ENCODE peak calls at places on chromosome 3, in seven cellular contexts. Z, R, K, G, X, N and W are unnamed samples.

GRCh38 chr3:115804722-115805121 is 181.4 kb downstream of the GAP43 start:
- DNase-seq in X (no peak), G (no peak), N (no peak), R (no peak), K (no peak), Z (peak; percentile 74), W (no peak)

GRCh38 chr3:143507735-143508580 is 340.3 kb downstream of the SLC9A9 start:
- DNase-seq in G (no peak), R (no peak), Z (peak; percentile 88), X (no peak), N (no peak), K (no peak), W (no peak)

GRCh38 chr3:98817546-98817945 is 54.4 kb downstream of the ST3GAL6 start:
- DNase-seq in X (peak; percentile 46), K (no peak), G (no peak), N (no peak), Z (no peak), R (no peak), W (no peak)

GRCh38 chr3:106034313-106034712 is 165.5 kb upstream of the CBLB start:
- DNase-seq in R (no peak), X (no peak), Z (no peak), G (no peak), K (no peak), N (no peak), W (no peak)

GRCh38 chr3:18572809-18573208 is 147.7 kb upstream of the SATB1 start:
- DNase-seq in R (no peak), K (no peak), X (no peak), G (no peak), N (no peak), Z (no peak), W (no peak)

GRCh38 chr3:63908081-63908736 is 4.0 kb downstream of the SCAANT1 start:
- DNase-seq in R (no peak), G (no peak), K (no peak), N (no peak), X (peak; percentile 34), Z (no peak), W (no peak)

GRCh38 chr3:9793161-9793781 is 389 bp downstream of the ARPC4 start:
- DNase-seq in R (no peak), X (peak; percentile 29), G (no peak), Z (no peak), K (no peak), N (peak; percentile 71), W (no peak)

GRCh38 chr3:162647321-162647720 is 1150.7 kb downstream of the OTOL1 start:
- DNase-seq in X (no peak), G (no peak), R (no peak), K (no peak), N (no peak), Z (no peak), W (no peak)

GRCh38 chr3:127822836-127823589 is 698 bp upstream of the MGLL start:
- DNase-seq in K (no peak), N (peak; percentile 80), Z (no peak), G (peak; percentile 48), R (no peak), X (peak; percentile 56), W (peak; percentile 85)

GRCh38 chr3:13771496-13771895 is 108.4 kb downstream of the WNT7A start:
- DNase-seq in K (no peak), Z (no peak), G (no peak), R (no peak), X (no peak), N (no peak), W (no peak)

GRCh38 chr3:65107174-65107573 is 419.4 kb upstream of the ADAMTS9 start:
- DNase-seq in R (no peak), Z (no peak), N (no peak), X (no peak), K (no peak), G (no peak), W (no peak)

GRCh38 chr3:53841296-53841695 is 4.9 kb downstream of the CHDH start:
- DNase-seq in R (no peak), Z (no peak), N (no peak), X (no peak), G (no peak), K (no peak), W (no peak)

GRCh38 chr3:128188326-128188725 is 35.0 kb downstream of the EEFSEC start:
- DNase-seq in G (no peak), N (no peak), K (no peak), R (no peak), Z (no peak), X (no peak), W (no peak)

GRCh38 chr3:10090181-10090580 is 17.9 kb downstream of the FANCD2OS start:
- DNase-seq in K (no peak), N (no peak), R (no peak), G (no peak), X (no peak), Z (no peak), W (no peak)

GRCh38 chr3:177729939-177730700 is 532.8 kb upstream of the TBL1XR1 start:
- DNase-seq in G (peak; percentile 39), Z (peak; percentile 92), X (no peak), R (no peak), K (no peak), N (no peak), W (peak; percentile 80)

GRCh38 chr3:166195808-166196207 is 358.6 kb upstream of the BCHE start:
- DNase-seq in K (no peak), R (no peak), N (no peak), G (no peak), Z (no peak), X (no peak), W (no peak)

GRCh38 chr3:38297947-38298711 is 16.0 kb downstream of the SLC22A14 start:
- DNase-seq in Z (no peak), X (no peak), K (no peak), G (no peak), N (no peak), R (no peak), W (no peak)

GRCh38 chr3:183038764-183039163 is 58.4 kb upstream of the DCUN1D1 start:
- DNase-seq in R (peak; percentile 11), G (no peak), N (no peak), X (no peak), K (no peak), Z (no peak), W (no peak)

GRCh38 chr3:36206936-36207620 is 173.2 kb upstream of the STAC start:
- DNase-seq in N (no peak), X (no peak), R (no peak), Z (no peak), G (no peak), K (no peak), W (no peak)

GRCh38 chr3:8848696-8849131 is 79.3 kb upstream of the OXTR start:
- DNase-seq in N (no peak), X (no peak), K (no peak), R (no peak), Z (peak; percentile 62), G (no peak), W (no peak)

GRCh38 chr3:149620291-149621020 is 37.4 kb downstream of the WWTR1 start:
- DNase-seq in Z (peak; percentile 53), R (no peak), K (no peak), G (no peak), X (no peak), N (no peak), W (no peak)

GRCh38 chr3:44418549-44418948 is 58.9 kb downstream of the ZNF445 start:
- DNase-seq in N (no peak), K (no peak), Z (no peak), X (peak; percentile 78), R (no peak), G (no peak), W (no peak)

GRCh38 chr3:134594236-134594825 is 56.5 kb downstream of the KY start:
- DNase-seq in X (no peak), K (no peak), R (no peak), G (no peak), N (no peak), Z (no peak), W (no peak)

GRCh38 chr3:51380601-51381332 is 4.3 kb upstream of the MANF start:
- DNase-seq in X (no peak), R (no peak), G (no peak), N (no peak), Z (no peak), K (no peak), W (no peak)

GRCh38 chr3:195171093-195171873 is 99.7 kb downstream of the XXYLT1 start:
- DNase-seq in N (no peak), K (no peak), G (no peak), X (no peak), R (no peak), Z (no peak), W (no peak)

GRCh38 chr3:170467007-170467406 is 48.3 kb downstream of the CLDN11 start:
- DNase-seq in N (no peak), G (no peak), X (no peak), R (no peak), Z (no peak), K (no peak), W (no peak)

GRCh38 chr3:99499235-99499798 is 139.1 kb upstream of the COL8A1 start:
- DNase-seq in X (peak; percentile 44), N (no peak), R (peak; percentile 35), K (no peak), Z (no peak), G (no peak), W (no peak)

GRCh38 chr3:43994594-43995077 is 247.1 kb upstream of the TOPAZ1 start:
- DNase-seq in K (no peak), G (no peak), R (no peak), N (no peak), Z (no peak), X (no peak), W (no peak)

GRCh38 chr3:115968871-115969270 is 345.6 kb downstream of the GAP43 start:
- DNase-seq in N (no peak), G (no peak), Z (no peak), K (no peak), R (no peak), X (no peak), W (no peak)

GRCh38 chr3:46693038-46693896 is at the start of gene ALS2CL:
- DNase-seq in N (peak; percentile 81), K (peak; percentile 54), Z (no peak), X (peak; percentile 88), R (peak; percentile 50), G (peak; percentile 49), W (peak; percentile 82)

GRCh38 chr3:83849331-83849730 is 1109.5 kb upstream of the CADM2 start:
- DNase-seq in R (no peak), K (no peak), G (no peak), Z (no peak), X (no peak), N (no peak), W (no peak)

GRCh38 chr3:35929158-35929557 is 289.8 kb downstream of the ARPP21 start:
- DNase-seq in N (no peak), Z (no peak), K (no peak), X (no peak), R (no peak), G (no peak), W (no peak)

GRCh38 chr3:17845026-17845425 is 102.6 kb upstream of the TBC1D5 start:
- DNase-seq in N (no peak), R (no peak), Z (no peak), X (no peak), K (no peak), G (no peak), W (no peak)

GRCh38 chr3:13518516-13519351 is 30.2 kb upstream of the FBLN2 start:
- DNase-seq in K (no peak), X (no peak), N (no peak), G (peak; percentile 62), Z (no peak), R (no peak), W (peak; percentile 92)

GRCh38 chr3:6097021-6097420 is 763.9 kb upstream of the GRM7 start:
- DNase-seq in Z (no peak), G (no peak), R (no peak), N (no peak), X (no peak), K (no peak), W (no peak)

GRCh38 chr3:191253089-191253799 is 54.2 kb downstream of the OSTN start:
- DNase-seq in G (no peak), Z (no peak), R (no peak), N (no peak), K (no peak), X (peak; percentile 49), W (no peak)

GRCh38 chr3:48468329-48468731 is 21.8 kb downstream of the ATRIP start:
- DNase-seq in K (no peak), R (no peak), N (no peak), Z (no peak), G (no peak), X (no peak), W (no peak)

GRCh38 chr3:66812126-66812525 is 186.0 kb upstream of the KBTBD8 start:
- DNase-seq in K (no peak), Z (no peak), R (no peak), N (no peak), G (no peak), X (no peak), W (no peak)